ENCODE peak calls at places on chromosomes 2 and 18, in six cellular contexts. H is BE2C, I is GM12865, F is coronary artery, W is mammary epithelial cell, E is dorsolateral prefrontal cortex. G is an unnamed sample.
A peak's percentile ranks its signal among the peaks of the same experiment; 100 is the strongest.

GRCh38 chr2:128421861-128422311 is 103.2 kb upstream of the HS6ST1 start:
- DNase-seq in I (no peak), E (peak; percentile 32), W (no peak), F (peak; percentile 68), H (no peak), G (no peak)

GRCh38 chr2:4024561-4024960 is 321.2 kb downstream of the DCDC2C start:
- DNase-seq in E (no peak), F (no peak), W (no peak), H (no peak), I (no peak), G (no peak)

GRCh38 chr2:145558617-145559350 is 1038.9 kb upstream of the ZEB2 start:
- DNase-seq in I (no peak), E (no peak), W (no peak), F (no peak), H (no peak), G (no peak)

GRCh38 chr2:12717988-12718661 is 1.4 kb downstream of the TRIB2 start:
- DNase-seq in W (peak; percentile 47), H (peak; percentile 32), E (no peak), F (no peak), I (no peak), G (peak; percentile 32)

GRCh38 chr2:9799011-9799596 is 44.2 kb upstream of the TAF1B start:
- DNase-seq in F (no peak), W (no peak), E (no peak), H (no peak), I (peak; percentile 64), G (no peak)

GRCh38 chr2:133232556-133232955 is 335.7 kb downstream of the NCKAP5 start:
- DNase-seq in H (no peak), I (no peak), W (no peak), F (no peak), E (no peak), G (no peak)

GRCh38 chr2:219499555-219499954 is 864 bp downstream of the GMPPA start:
- DNase-seq in H (no peak), F (no peak), I (no peak), W (no peak), E (no peak), G (no peak)

GRCh38 chr2:209911486-209911885 is 91.0 kb upstream of the RPE start:
- DNase-seq in H (no peak), F (no peak), W (no peak), I (no peak), E (no peak), G (no peak)

GRCh38 chr2:12715878-12716249 is 872 bp upstream of the TRIB2 start:
- DNase-seq in I (peak; percentile 82), H (peak; percentile 83), E (peak; percentile 68), W (peak; percentile 78), F (peak; percentile 79), G (peak; percentile 88)

GRCh38 chr18:46672062-46672970 is 15.3 kb upstream of the LOXHD1 start:
- DNase-seq in H (no peak), I (no peak), W (no peak), E (no peak), F (no peak), G (peak; percentile 69)

GRCh38 chr2:23449831-23450331 is 64.9 kb downstream of the KLHL29 start:
- DNase-seq in W (no peak), H (no peak), I (no peak), F (peak; percentile 65), E (no peak), G (no peak)

GRCh38 chr18:34729264-34729663 is 19.2 kb downstream of the DTNA start:
- DNase-seq in H (no peak), W (peak; percentile 40), E (no peak), F (no peak), I (peak; percentile 45), G (peak; percentile 45)

GRCh38 chr2:101803945-101804696 is 106.6 kb downstream of the MAP4K4 start:
- DNase-seq in E (no peak), H (no peak), W (no peak), F (no peak), I (no peak), G (no peak)

GRCh38 chr2:30865892-30866681 is 58.8 kb upstream of the CAPN13 start:
- DNase-seq in W (no peak), I (no peak), H (peak; percentile 34), F (no peak), E (no peak), G (no peak)

GRCh38 chr2:121530210-121530562 is 494 bp upstream of the RNU4ATAC start:
- DNase-seq in W (peak; percentile 81), I (peak; percentile 85), H (peak; percentile 70), E (peak; percentile 67), F (peak; percentile 89), G (peak; percentile 84)

GRCh38 chr2:10658914-10659257 is 30.9 kb downstream of the NOL10 start:
- DNase-seq in H (no peak), E (no peak), F (no peak), W (no peak), I (no peak), G (no peak)

GRCh38 chr2:217491271-217491670 is 511.5 kb downstream of the TNS1 start:
- DNase-seq in E (no peak), H (no peak), W (no peak), F (no peak), I (no peak), G (no peak)

GRCh38 chr2:236728916-236729670 is 159.5 kb downstream of the ACKR3 start:
- DNase-seq in W (no peak), E (no peak), I (no peak), F (no peak), H (no peak), G (no peak)

GRCh38 chr18:59748628-59749360 is 51.6 kb upstream of the CCBE1 start:
- DNase-seq in F (no peak), E (no peak), H (no peak), I (no peak), W (peak; percentile 76), G (peak; percentile 89)

GRCh38 chr2:170475878-170476277 is 239.3 kb upstream of the SP5 start:
- DNase-seq in F (no peak), H (no peak), I (no peak), W (no peak), E (no peak), G (no peak)

GRCh38 chr2:231640229-231640628 is 47.6 kb downstream of the TEX44 start:
- DNase-seq in W (no peak), E (no peak), H (no peak), I (no peak), F (no peak), G (no peak)

GRCh38 chr2:231644426-231644825 is 51.8 kb downstream of the TEX44 start:
- DNase-seq in W (no peak), H (no peak), E (no peak), F (no peak), I (no peak), G (no peak)

GRCh38 chr2:231643494-231643888 is 50.8 kb downstream of the TEX44 start:
- DNase-seq in E (no peak), W (no peak), I (no peak), H (no peak), F (no peak), G (no peak)

GRCh38 chr2:231640646-231641111 is 48.0 kb downstream of the TEX44 start:
- DNase-seq in E (peak; percentile 60), W (no peak), I (no peak), F (peak; percentile 93), H (no peak), G (peak; percentile 32)

DNA sequence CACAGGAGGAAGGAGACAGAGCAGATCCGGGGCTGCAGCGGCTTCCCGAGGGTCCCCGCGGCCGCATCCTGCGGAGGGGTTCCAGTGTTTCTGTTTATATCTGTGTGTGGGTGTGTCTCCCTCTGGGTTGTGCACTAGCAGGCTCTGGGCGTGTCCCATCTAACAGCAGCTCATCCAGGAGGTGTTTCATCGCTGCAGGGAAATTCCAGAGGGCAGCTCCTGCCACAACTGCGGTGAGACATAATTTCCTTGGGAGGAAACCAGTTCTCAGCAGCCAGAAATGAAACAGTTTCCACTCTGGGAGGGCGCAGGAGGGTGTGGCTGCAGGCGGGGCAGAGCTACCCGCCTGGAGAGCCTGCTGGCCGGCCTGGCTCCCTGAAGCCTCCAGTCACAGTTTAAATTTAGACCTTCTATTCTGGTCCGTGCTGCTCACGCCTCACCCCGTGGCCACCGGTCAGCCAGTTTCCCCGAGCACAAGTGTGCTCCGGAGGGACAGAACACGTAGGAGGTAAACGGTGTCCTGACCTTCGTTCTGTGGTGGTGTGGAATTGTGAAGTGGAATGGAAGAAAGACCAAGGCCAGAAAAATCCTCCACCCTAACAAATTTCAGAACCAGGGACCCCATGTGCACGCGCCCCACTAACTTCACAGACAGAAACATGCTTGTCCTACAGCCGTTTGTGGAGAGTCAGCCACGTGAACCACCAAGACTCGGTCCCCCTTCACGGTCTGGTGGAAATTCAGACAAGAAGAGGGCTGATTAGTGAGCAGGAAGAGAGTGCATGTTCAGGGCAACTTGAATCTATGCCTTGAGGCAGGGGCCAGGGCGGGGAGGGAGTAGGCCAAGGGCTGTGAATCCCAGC is 50.2 kb downstream of the TEX44 start:
- DNase-seq in H (no peak), W (peak; percentile 99), F (peak; percentile 98), I (peak; percentile 72), E (no peak), G (peak; percentile 96)
- TF ChIP-seq CTCF in H (no peak), W (no peak), F (no peak), I (no peak), E (no peak), G (no peak)

DNA sequence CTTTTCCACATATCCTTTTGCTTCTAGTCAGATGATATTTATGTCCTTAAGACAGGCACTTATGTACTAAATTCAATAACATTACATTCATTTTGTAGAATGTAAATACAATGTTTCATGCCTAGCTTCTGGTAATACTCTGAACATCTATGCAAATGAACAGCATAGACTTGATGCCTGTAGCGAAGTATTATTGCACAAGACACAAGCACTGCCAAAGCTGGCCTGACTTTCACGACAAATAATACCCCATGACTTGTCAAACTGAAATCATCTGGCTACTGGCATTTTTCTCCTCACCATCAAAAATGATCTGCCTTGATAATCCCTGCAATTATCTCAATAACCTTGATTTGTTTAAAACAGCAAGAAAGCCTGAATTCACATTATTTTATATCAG is 101.3 kb downstream of the L3MBTL4 start:
- DNase-seq in E (no peak), H (no peak), I (no peak), F (no peak), W (no peak), G (no peak)
- H3K4me3 ChIP-seq in E (no peak overlapping the region), H (no peak overlapping the region), I (no peak overlapping the region), F (no peak overlapping the region), W (no peak overlapping the region), G (no peak overlapping the region)

DNA sequence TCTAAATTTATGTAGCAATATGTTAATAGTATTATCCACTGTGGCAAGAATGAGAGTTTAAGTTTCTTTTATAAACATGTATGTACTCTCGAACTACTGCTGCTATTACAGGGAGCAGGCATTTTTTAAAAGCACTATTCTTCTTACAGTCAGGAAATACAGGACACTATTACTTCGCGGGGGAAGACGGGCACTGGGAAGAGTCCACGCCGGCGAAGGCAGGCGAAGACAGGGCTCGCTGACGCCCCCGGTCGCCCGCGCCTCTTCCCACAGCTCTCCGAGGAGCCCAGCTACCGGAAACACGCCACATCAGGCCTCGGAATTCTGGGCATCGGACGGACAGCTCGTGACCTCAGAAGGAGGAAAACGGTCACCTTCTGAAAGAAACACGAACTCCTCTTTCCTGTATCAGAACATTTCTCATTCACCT is 90.2 kb downstream of the FAM161A start:
- DNase-seq in E (peak; percentile 81), F (peak; percentile 90), H (peak; percentile 64), W (no peak), I (peak; percentile 66), G (peak; percentile 84)
- TF ChIP-seq CTCF in E (no peak), F (no peak), H (no peak), W (no peak), I (no peak), G (peak; percentile 25)

DNA sequence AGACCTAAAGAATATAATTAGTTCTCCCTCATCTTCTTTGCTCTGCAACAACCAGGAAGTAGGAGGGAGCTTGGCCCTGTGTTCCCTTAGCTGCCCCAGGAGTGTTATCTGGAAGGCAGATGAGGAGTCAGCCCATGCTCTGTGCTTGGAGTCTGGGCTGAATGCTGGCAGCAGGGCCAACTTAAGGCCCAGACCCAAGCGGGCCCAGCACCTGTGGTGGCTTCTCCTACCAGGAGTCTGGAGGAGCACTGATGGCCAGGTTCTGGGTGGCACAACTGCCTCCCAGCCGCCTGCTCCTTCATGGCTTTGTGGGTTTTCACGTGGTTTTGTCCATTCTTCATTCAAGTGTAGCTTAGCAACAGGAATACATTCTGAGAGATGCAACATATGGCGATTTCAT is 1910.7 kb upstream of the LRRTM1 start:
- DNase-seq in H (no peak), I (no peak), E (no peak), W (no peak), F (no peak), G (no peak)
- H3K4me3 ChIP-seq in H (no peak overlapping the region), I (no peak overlapping the region), E (no peak overlapping the region), W (no peak overlapping the region), F (no peak overlapping the region), G (no peak overlapping the region)

G was measured in astrocyte of the spinal cord.